ENCODE peak calls at places on chromosomes 5 and 9, in nine cellular contexts. F is foreskin fibroblast, T is IMR-90, Y is BJ, C is cardiac fibroblast, M is fibroblast of lung, V is psoas muscle, S is astrocyte of the spinal cord, G is SK-N-SH. N is an unnamed sample.

GRCh38 chr9:27784999-27785713 is 211.9 kb upstream of the C9orf72 start:
- DNase-seq in G (no peak), Y (no peak), V (no peak), S (peak; percentile 8), T (no peak), C (no peak), M (peak; percentile 41), F (no peak), N (peak; percentile 14)

GRCh38 chr9:89956907-89957306 is 352.1 kb downstream of the GADD45G start:
- DNase-seq in T (no peak), S (no peak), C (no peak), Y (no peak), G (no peak), F (no peak), V (no peak), M (no peak), N (no peak)

GRCh38 chr5:156340886-156341285 is 13.9 kb downstream of the SGCD start:
- DNase-seq in S (no peak), F (no peak), V (no peak), T (no peak), G (no peak), Y (no peak), C (no peak), M (no peak), N (no peak)

GRCh38 chr5:23466401-23466886 is 41.0 kb upstream of the PRDM9 start:
- DNase-seq in T (no peak), V (no peak), S (peak; percentile 46), Y (no peak), M (peak; percentile 40), F (no peak), G (no peak), C (peak; percentile 77), N (peak; percentile 91)

GRCh38 chr9:34501889-34502425 is 20.8 kb downstream of the ENHO start:
- DNase-seq in M (peak; percentile 89), C (peak; percentile 97), V (peak; percentile 27), Y (peak; percentile 16), F (peak; percentile 6), G (no peak), S (peak; percentile 75), T (peak; percentile 27), N (peak; percentile 89)

GRCh38 chr9:32533816-32534215 is 7.8 kb upstream of the RIGI start:
- DNase-seq in M (no peak), Y (no peak), S (no peak), V (no peak), T (no peak), C (no peak), G (no peak), F (no peak), N (no peak)

GRCh38 chr9:93669116-93669957 is 93.0 kb downstream of the PHF2 start:
- DNase-seq in F (no peak), G (no peak), S (no peak), T (no peak), C (no peak), Y (no peak), M (no peak), V (peak; percentile 8), N (no peak)

GRCh38 chr5:37834542-37835399 is 5.1 kb downstream of the GDNF start:
- DNase-seq in Y (no peak), M (peak; percentile 49), S (no peak), C (no peak), T (no peak), F (no peak), G (peak; percentile 41), V (no peak), N (no peak)

GRCh38 chr9:24245988-24246387 is 299.7 kb downstream of the IZUMO3 start:
- DNase-seq in Y (no peak), C (peak; percentile 11), V (no peak), T (peak; percentile 10), F (peak; percentile 0), M (peak; percentile 3), G (peak; percentile 4), S (peak; percentile 52), N (peak; percentile 21)

GRCh38 chr9:90330215-90330614 is 312.4 kb downstream of the DIRAS2 start:
- DNase-seq in T (no peak), S (no peak), F (no peak), Y (no peak), M (no peak), G (peak; percentile 36), V (no peak), C (no peak), N (no peak)

DNA sequence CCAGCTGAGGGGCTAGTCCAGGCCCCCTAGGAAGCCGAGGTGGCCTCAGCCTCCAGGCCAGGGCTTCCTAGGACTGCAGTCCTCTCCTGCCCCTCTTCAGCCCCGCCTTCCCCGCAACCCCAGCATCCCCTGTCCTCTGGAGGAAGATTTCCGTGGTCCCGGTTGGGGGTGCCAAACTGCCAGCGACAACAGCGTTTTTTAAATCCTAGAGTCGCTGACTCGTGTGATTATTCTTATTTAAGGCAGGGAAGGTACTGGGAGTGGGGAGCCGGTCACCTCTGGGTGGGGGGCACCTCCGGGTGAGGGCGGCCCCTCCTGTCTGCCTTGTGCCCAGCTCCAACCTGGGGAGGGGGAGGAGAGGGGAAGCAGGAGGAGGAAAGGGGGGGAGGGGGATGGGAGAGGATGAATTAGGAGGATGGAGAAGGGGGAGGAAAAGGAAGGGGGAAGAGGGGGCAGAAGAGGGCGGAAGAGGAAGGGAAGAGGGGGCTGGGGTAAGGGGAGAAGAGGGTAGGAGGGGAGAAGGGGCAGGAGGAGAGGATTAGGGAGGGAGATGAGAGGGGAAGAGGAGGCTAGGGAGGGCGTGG is 173.1 kb upstream of the IER5L start:
- DNase-seq in S (no peak), V (no peak), M (no peak), G (peak; percentile 46), F (no peak), T (no peak), C (no peak), Y (no peak), N (no peak)
- H3K4me3 ChIP-seq in S (no peak overlapping the region), V (peak overlapping the region; percentile 46), M (no peak overlapping the region), G (no peak overlapping the region), F (peak overlapping the region; percentile 52), T (no peak overlapping the region), C (no peak overlapping the region), Y (no peak overlapping the region), N (no peak overlapping the region)

GRCh38 chr9:121902483-121903135 is 190.5 kb downstream of the TTLL11 start:
- DNase-seq in V (no peak), M (peak; percentile 100), Y (peak; percentile 100), T (peak; percentile 100), C (peak; percentile 94), G (peak; percentile 54), S (peak; percentile 98), F (peak; percentile 99), N (peak; percentile 95)
- H3K4me3 ChIP-seq in V (no peak overlapping the region), M (no peak overlapping the region), Y (no peak overlapping the region), T (no peak overlapping the region), C (no peak overlapping the region), G (peak overlapping the region; percentile 2), S (no peak overlapping the region), F (no peak overlapping the region), N (no peak overlapping the region)

GRCh38 chr9:134656334-134657034 is 14.9 kb downstream of the COL5A1 start:
- DNase-seq in V (peak; percentile 1), Y (no peak), T (no peak), G (no peak), F (no peak), M (no peak), C (no peak), S (no peak), N (no peak)

GRCh38 chr9:134658378-134658955 is 16.9 kb downstream of the COL5A1 start:
- DNase-seq in S (no peak), M (no peak), T (no peak), Y (no peak), F (no peak), V (peak; percentile 9), C (no peak), G (no peak), N (no peak)

GRCh38 chr9:134659688-134660131 is 18.1 kb downstream of the COL5A1 start:
- DNase-seq in G (peak; percentile 45), S (no peak), C (no peak), V (peak; percentile 6), M (no peak), Y (no peak), F (no peak), T (no peak), N (no peak)

GRCh38 chr9:134655591-134656333 is 14.2 kb downstream of the COL5A1 start:
- DNase-seq in G (no peak), F (no peak), T (no peak), S (no peak), C (no peak), Y (no peak), M (no peak), V (peak; percentile 14), N (no peak)

GRCh38 chr9:134657666-134658377 is 16.2 kb downstream of the COL5A1 start:
- DNase-seq in V (peak; percentile 10), S (no peak), G (no peak), M (no peak), C (no peak), T (no peak), F (no peak), Y (no peak), N (no peak)
- H3K4me3 ChIP-seq in V (no peak overlapping the region), S (no peak overlapping the region), G (no peak overlapping the region), M (no peak overlapping the region), C (no peak overlapping the region), T (no peak overlapping the region), F (no peak overlapping the region), Y (no peak overlapping the region), N (no peak overlapping the region)

GRCh38 chr5:181052526-181052927 is 12.5 kb downstream of the BTNL9 start:
- DNase-seq in Y (no peak), V (no peak), G (no peak), S (no peak), F (peak; percentile 11), T (no peak), M (peak; percentile 6), C (peak; percentile 15), N (peak; percentile 8)

GRCh38 chr5:181050016-181050415 is 9.9 kb downstream of the BTNL9 start:
- DNase-seq in F (no peak), S (no peak), C (no peak), Y (no peak), G (no peak), V (no peak), M (no peak), T (no peak), N (no peak)

GRCh38 chr5:181053760-181054122 is 13.7 kb downstream of the BTNL9 start:
- DNase-seq in S (no peak), V (no peak), G (no peak), F (no peak), T (no peak), Y (no peak), C (no peak), M (no peak), N (no peak)

GRCh38 chr5:181052928-181053759 is 13.1 kb downstream of the BTNL9 start:
- DNase-seq in F (no peak), V (no peak), G (peak; percentile 67), T (no peak), S (no peak), Y (no peak), C (no peak), M (no peak), N (no peak)

DNA sequence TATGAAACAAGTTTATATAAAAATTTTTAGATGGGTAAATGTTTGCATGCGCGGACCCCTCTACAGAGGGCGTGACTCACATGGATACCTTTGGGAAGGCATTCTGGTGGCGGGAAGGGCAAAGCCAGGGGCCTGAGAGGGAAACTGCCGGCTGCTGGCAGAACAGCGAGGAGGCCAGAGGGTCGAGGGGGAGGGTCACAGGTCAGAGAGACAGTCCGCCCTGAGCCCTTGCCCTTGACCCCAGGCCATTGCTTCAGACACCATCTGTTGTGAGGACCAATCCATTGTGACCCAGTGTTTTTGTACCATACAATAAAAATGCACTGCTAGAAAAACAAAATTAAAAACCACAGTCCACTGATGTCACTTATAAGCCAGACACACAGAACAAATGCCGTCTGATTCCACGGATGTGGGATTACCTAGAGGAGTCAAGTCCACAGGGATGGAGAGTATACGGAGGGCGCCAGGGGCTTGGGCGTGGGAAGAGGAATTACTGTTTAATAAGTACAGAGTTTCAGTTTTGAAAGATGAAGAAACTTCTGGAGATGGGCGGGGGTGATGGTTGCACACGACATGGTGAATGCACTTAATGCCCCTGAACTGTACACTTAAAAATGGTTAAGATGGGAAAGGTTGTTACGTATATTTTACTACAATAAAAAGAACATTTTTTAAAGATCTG is 11.9 kb downstream of the BTNL9 start:
- DNase-seq in G (no peak), T (no peak), S (no peak), F (no peak), M (no peak), V (no peak), Y (no peak), C (no peak), N (no peak)
- H3K4me3 ChIP-seq in G (no peak overlapping the region), T (no peak overlapping the region), S (no peak overlapping the region), F (no peak overlapping the region), M (no peak overlapping the region), V (peak overlapping the region; percentile 66), Y (no peak overlapping the region), C (no peak overlapping the region), N (no peak overlapping the region)